ENCODE peak calls at places on chromosomes 3 and 15, in five cellular contexts. One of them, this sample, is unnamed.

GRCh38 chr3:36957862-36958686 is 13.2 kb upstream of the TRANK1 start:
- DNase-seq in astrocyte: peak; percentile 69
- DNase-seq in PC-9: no peak
- DNase-seq in endothelial cell of umbilical vein: peak; percentile 19
- DNase-seq in neural progenitor cell: no peak
- DNase-seq in this sample: peak; percentile 32

GRCh38 chr3:186152361-186152798 is 43.5 kb upstream of the ETV5 start:
- DNase-seq in astrocyte: no peak
- DNase-seq in PC-9: no peak
- DNase-seq in endothelial cell of umbilical vein: no peak
- DNase-seq in neural progenitor cell: no peak
- DNase-seq in this sample: no peak

GRCh38 chr3:169744332-169745054 is 20.4 kb downstream of the TERC start:
- DNase-seq in astrocyte: peak; percentile 12
- DNase-seq in PC-9: no peak
- DNase-seq in endothelial cell of umbilical vein: peak; percentile 74
- DNase-seq in neural progenitor cell: peak; percentile 62
- DNase-seq in this sample: peak; percentile 20

GRCh38 chr3:37202035-37202434 is 27.7 kb upstream of the LRRFIP2 start:
- DNase-seq in astrocyte: no peak
- DNase-seq in PC-9: no peak
- DNase-seq in endothelial cell of umbilical vein: no peak
- DNase-seq in neural progenitor cell: no peak
- DNase-seq in this sample: no peak

GRCh38 chr3:177370396-177370795 is 173.1 kb upstream of the TBL1XR1 start:
- DNase-seq in astrocyte: no peak
- DNase-seq in PC-9: no peak
- DNase-seq in endothelial cell of umbilical vein: no peak
- DNase-seq in neural progenitor cell: no peak
- DNase-seq in this sample: no peak

GRCh38 chr15:100733088-100733487 is 130.7 kb downstream of the ASB7 start:
- DNase-seq in astrocyte: peak; percentile 47
- DNase-seq in PC-9: peak; percentile 65
- DNase-seq in endothelial cell of umbilical vein: no peak
- DNase-seq in neural progenitor cell: no peak
- DNase-seq in this sample: no peak

GRCh38 chr3:150035910-150036661 is 65.4 kb upstream of the PFN2 start:
- DNase-seq in astrocyte: no peak
- DNase-seq in PC-9: no peak
- DNase-seq in endothelial cell of umbilical vein: no peak
- DNase-seq in neural progenitor cell: no peak
- DNase-seq in this sample: peak; percentile 15

GRCh38 chr3:179323197-179323901 is 518 bp downstream of the ZNF639 start:
- DNase-seq in astrocyte: peak; percentile 53
- DNase-seq in PC-9: peak; percentile 68
- DNase-seq in endothelial cell of umbilical vein: peak; percentile 74
- DNase-seq in neural progenitor cell: peak; percentile 81
- DNase-seq in this sample: peak; percentile 69

GRCh38 chr15:77974416-77975331 is 102.8 kb downstream of the TBC1D2B start:
- DNase-seq in astrocyte: no peak
- DNase-seq in PC-9: no peak
- DNase-seq in endothelial cell of umbilical vein: no peak
- DNase-seq in neural progenitor cell: no peak
- DNase-seq in this sample: no peak

GRCh38 chr3:130894873-130895330 is 1.0 kb downstream of the ATP2C1 start:
- DNase-seq in astrocyte: peak; percentile 16
- DNase-seq in PC-9: no peak
- DNase-seq in endothelial cell of umbilical vein: peak; percentile 39
- DNase-seq in neural progenitor cell: peak; percentile 17
- DNase-seq in this sample: peak; percentile 26

GRCh38 chr15:93771429-93772020 is 459.8 kb upstream of the MCTP2 start:
- DNase-seq in astrocyte: no peak
- DNase-seq in PC-9: no peak
- DNase-seq in endothelial cell of umbilical vein: no peak
- DNase-seq in neural progenitor cell: no peak
- DNase-seq in this sample: no peak

GRCh38 chr3:157931517-157931916 is 174.7 kb downstream of the SHOX2 start:
- DNase-seq in astrocyte: no peak
- DNase-seq in PC-9: no peak
- DNase-seq in endothelial cell of umbilical vein: peak; percentile 3
- DNase-seq in neural progenitor cell: no peak
- DNase-seq in this sample: no peak

GRCh38 chr3:859135-859534 is 233.7 kb upstream of the CNTN6 start:
- DNase-seq in astrocyte: no peak
- DNase-seq in PC-9: no peak
- DNase-seq in endothelial cell of umbilical vein: no peak
- DNase-seq in neural progenitor cell: no peak
- DNase-seq in this sample: no peak

GRCh38 chr3:41302295-41302694 is 103.0 kb downstream of the CTNNB1 start:
- DNase-seq in astrocyte: no peak
- DNase-seq in PC-9: no peak
- DNase-seq in endothelial cell of umbilical vein: no peak
- DNase-seq in neural progenitor cell: no peak
- DNase-seq in this sample: no peak

GRCh38 chr3:136604961-136605360 is 147.2 kb downstream of the STAG1 start:
- DNase-seq in astrocyte: peak; percentile 34
- DNase-seq in PC-9: no peak
- DNase-seq in endothelial cell of umbilical vein: no peak
- DNase-seq in neural progenitor cell: no peak
- DNase-seq in this sample: no peak

GRCh38 chr3:29441422-29441821 is 160.6 kb downstream of the RBMS3 start:
- DNase-seq in astrocyte: no peak
- DNase-seq in PC-9: no peak
- DNase-seq in endothelial cell of umbilical vein: no peak
- DNase-seq in neural progenitor cell: no peak
- DNase-seq in this sample: no peak

GRCh38 chr3:61875073-61875472 is 313.7 kb downstream of the PTPRG start:
- DNase-seq in astrocyte: peak; percentile 29
- DNase-seq in PC-9: no peak
- DNase-seq in endothelial cell of umbilical vein: peak; percentile 30
- DNase-seq in neural progenitor cell: no peak
- DNase-seq in this sample: peak; percentile 41

GRCh38 chr3:147773236-147773635 is 364.1 kb downstream of the ZIC1 start:
- DNase-seq in astrocyte: no peak
- DNase-seq in PC-9: no peak
- DNase-seq in endothelial cell of umbilical vein: no peak
- DNase-seq in neural progenitor cell: no peak
- DNase-seq in this sample: no peak

GRCh38 chr3:13406200-13406599 is 13.9 kb downstream of the NUP210 start:
- DNase-seq in astrocyte: no peak
- DNase-seq in PC-9: no peak
- DNase-seq in endothelial cell of umbilical vein: no peak
- DNase-seq in neural progenitor cell: no peak
- DNase-seq in this sample: no peak

GRCh38 chr3:14303336-14304100 is 98.9 kb upstream of the SLC6A6 start:
- DNase-seq in astrocyte: no peak
- DNase-seq in PC-9: no peak
- DNase-seq in endothelial cell of umbilical vein: no peak
- DNase-seq in neural progenitor cell: no peak
- DNase-seq in this sample: no peak

GRCh38 chr15:76866716-76867321 is 38.3 kb downstream of the SCAPER start:
- DNase-seq in astrocyte: peak; percentile 18
- DNase-seq in PC-9: peak; percentile 2
- DNase-seq in endothelial cell of umbilical vein: peak; percentile 64
- DNase-seq in neural progenitor cell: peak; percentile 37
- DNase-seq in this sample: peak; percentile 66

GRCh38 chr15:87863152-87863551 is 393.4 kb downstream of the NTRK3 start:
- DNase-seq in astrocyte: no peak
- DNase-seq in PC-9: no peak
- DNase-seq in endothelial cell of umbilical vein: no peak
- DNase-seq in neural progenitor cell: peak; percentile 73
- DNase-seq in this sample: peak; percentile 5

GRCh38 chr3:58005662-58006061 is 2.6 kb upstream of the FLNB start:
- DNase-seq in astrocyte: peak; percentile 69
- DNase-seq in PC-9: peak; percentile 60
- DNase-seq in endothelial cell of umbilical vein: peak; percentile 82
- DNase-seq in neural progenitor cell: no peak
- DNase-seq in this sample: peak; percentile 42

GRCh38 chr15:40006646-40007045 is 32.3 kb downstream of the SRP14 start:
- DNase-seq in astrocyte: peak; percentile 89
- DNase-seq in PC-9: no peak
- DNase-seq in endothelial cell of umbilical vein: no peak
- DNase-seq in neural progenitor cell: no peak
- DNase-seq in this sample: peak; percentile 93

GRCh38 chr3:46312996-46313395 is 40.9 kb upstream of the CCR2 start:
- DNase-seq in astrocyte: no peak
- DNase-seq in PC-9: no peak
- DNase-seq in endothelial cell of umbilical vein: no peak
- DNase-seq in neural progenitor cell: no peak
- DNase-seq in this sample: no peak

GRCh38 chr15:51830279-51830806 is 890 bp downstream of the TMOD3 start:
- DNase-seq in astrocyte: no peak
- DNase-seq in PC-9: no peak
- DNase-seq in endothelial cell of umbilical vein: peak; percentile 69
- DNase-seq in neural progenitor cell: no peak
- DNase-seq in this sample: peak; percentile 30

GRCh38 chr3:13424865-13425605 is 4.9 kb upstream of the NUP210 start:
- DNase-seq in astrocyte: no peak
- DNase-seq in PC-9: no peak
- DNase-seq in endothelial cell of umbilical vein: no peak
- DNase-seq in neural progenitor cell: no peak
- DNase-seq in this sample: no peak

GRCh38 chr15:58856090-58856489 is 77.4 kb downstream of the SLTM start:
- DNase-seq in astrocyte: peak; percentile 63
- DNase-seq in PC-9: no peak
- DNase-seq in endothelial cell of umbilical vein: no peak
- DNase-seq in neural progenitor cell: no peak
- DNase-seq in this sample: peak; percentile 30

GRCh38 chr3:197487911-197488391 is 67.8 kb downstream of the BDH1 start:
- DNase-seq in astrocyte: peak; percentile 99
- DNase-seq in PC-9: peak; percentile 94
- DNase-seq in endothelial cell of umbilical vein: peak; percentile 98
- DNase-seq in neural progenitor cell: no peak
- DNase-seq in this sample: peak; percentile 99

DNA sequence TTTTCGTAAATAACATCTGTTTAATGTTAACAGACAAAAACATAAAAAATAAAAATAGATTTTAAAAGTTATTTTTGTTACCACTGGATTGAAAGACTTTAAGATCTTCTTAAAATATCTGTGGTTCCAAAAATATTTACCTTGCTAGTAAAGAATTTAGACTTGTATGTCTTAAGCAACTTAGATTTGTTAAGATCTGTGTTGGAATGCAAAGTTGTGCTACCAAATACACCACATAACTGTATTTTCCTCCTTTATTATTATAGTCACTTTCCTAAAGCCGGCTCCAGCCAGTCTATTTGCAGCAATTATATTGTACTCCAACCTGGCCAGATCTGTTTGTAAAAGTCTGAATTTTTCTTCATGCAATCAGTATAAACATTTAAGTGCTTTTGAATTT is 63.7 kb downstream of the SPRED1 start:
- DNase-seq in astrocyte: no peak
- DNase-seq in PC-9: no peak
- DNase-seq in endothelial cell of umbilical vein: no peak
- DNase-seq in neural progenitor cell: no peak
- DNase-seq in this sample: peak; percentile 36
- H3K79me2 ChIP-seq in astrocyte: peaks cover 100% of the 10 kb centered on the region
- H3K79me2 ChIP-seq in PC-9: peaks cover 17% of the 10 kb centered on the region
- H3K79me2 ChIP-seq in endothelial cell of umbilical vein: peaks cover 79% of the 10 kb centered on the region
- H3K79me2 ChIP-seq in neural progenitor cell: peaks cover 100% of the 10 kb centered on the region
- H3K79me2 ChIP-seq in this sample: peaks cover 75% of the 10 kb centered on the region

GRCh38 chr3:85164446-85164845 is 205.7 kb downstream of the CADM2 start:
- DNase-seq in astrocyte: no peak
- DNase-seq in PC-9: no peak
- DNase-seq in endothelial cell of umbilical vein: no peak
- DNase-seq in neural progenitor cell: peak; percentile 45
- DNase-seq in this sample: no peak
- H2AFZ ChIP-seq in astrocyte: no peak overlapping the region
- H2AFZ ChIP-seq in PC-9: no peak overlapping the region
- H2AFZ ChIP-seq in endothelial cell of umbilical vein: no peak overlapping the region
- H2AFZ ChIP-seq in neural progenitor cell: peak overlapping the region; percentile 65
- H2AFZ ChIP-seq in this sample: no peak overlapping the region

GRCh38 chr3:170997966-170998913 is 28.3 kb downstream of the SLC2A2 start:
- DNase-seq in astrocyte: peak; percentile 50
- DNase-seq in PC-9: no peak
- DNase-seq in endothelial cell of umbilical vein: peak; percentile 84
- DNase-seq in neural progenitor cell: no peak
- DNase-seq in this sample: peak; percentile 20

GRCh38 chr3:171001957-171002694 is 24.4 kb downstream of the SLC2A2 start:
- DNase-seq in astrocyte: peak; percentile 56
- DNase-seq in PC-9: no peak
- DNase-seq in endothelial cell of umbilical vein: peak; percentile 10
- DNase-seq in neural progenitor cell: no peak
- DNase-seq in this sample: peak; percentile 38

GRCh38 chr3:171001250-171001893 is 25.1 kb downstream of the SLC2A2 start:
- DNase-seq in astrocyte: no peak
- DNase-seq in PC-9: no peak
- DNase-seq in endothelial cell of umbilical vein: no peak
- DNase-seq in neural progenitor cell: no peak
- DNase-seq in this sample: no peak

GRCh38 chr3:170999737-171000242 is 26.7 kb downstream of the SLC2A2 start:
- DNase-seq in astrocyte: peak; percentile 91
- DNase-seq in PC-9: peak; percentile 69
- DNase-seq in endothelial cell of umbilical vein: peak; percentile 95
- DNase-seq in neural progenitor cell: no peak
- DNase-seq in this sample: peak; percentile 92

GRCh38 chr3:171000281-171000680 is 26.2 kb downstream of the SLC2A2 start:
- DNase-seq in astrocyte: no peak
- DNase-seq in PC-9: no peak
- DNase-seq in endothelial cell of umbilical vein: no peak
- DNase-seq in neural progenitor cell: no peak
- DNase-seq in this sample: no peak
- H3K4me2 ChIP-seq in astrocyte: peak overlapping the region; percentile 49
- H3K4me2 ChIP-seq in PC-9: peak overlapping the region; percentile 29
- H3K4me2 ChIP-seq in endothelial cell of umbilical vein: peak overlapping the region; percentile 43
- H3K4me2 ChIP-seq in neural progenitor cell: no peak overlapping the region
- H3K4me2 ChIP-seq in this sample: peak overlapping the region; percentile 26

GRCh38 chr15:99621767-99622166 is 56.0 kb downstream of the MEF2A start:
- DNase-seq in astrocyte: no peak
- DNase-seq in PC-9: no peak
- DNase-seq in endothelial cell of umbilical vein: no peak
- DNase-seq in neural progenitor cell: no peak
- DNase-seq in this sample: no peak
- H3K79me2 ChIP-seq in astrocyte: peaks cover 98% of the 10 kb centered on the region
- H3K79me2 ChIP-seq in PC-9: peaks cover 44% of the 10 kb centered on the region
- H3K79me2 ChIP-seq in endothelial cell of umbilical vein: peaks cover 81% of the 10 kb centered on the region
- H3K79me2 ChIP-seq in neural progenitor cell: peaks cover 99% of the 10 kb centered on the region
- H3K79me2 ChIP-seq in this sample: peaks cover 37% of the 10 kb centered on the region

GRCh38 chr3:17740703-17741102 is 1.7 kb downstream of the TBC1D5 start:
- DNase-seq in astrocyte: peak; percentile 66
- DNase-seq in PC-9: peak; percentile 25
- DNase-seq in endothelial cell of umbilical vein: peak; percentile 33
- DNase-seq in neural progenitor cell: no peak
- DNase-seq in this sample: peak; percentile 77
- H2AFZ ChIP-seq in astrocyte: peak overlapping the region; percentile 39
- H2AFZ ChIP-seq in PC-9: peak overlapping the region; percentile 90
- H2AFZ ChIP-seq in endothelial cell of umbilical vein: peak overlapping the region; percentile 41
- H2AFZ ChIP-seq in neural progenitor cell: no peak overlapping the region
- H2AFZ ChIP-seq in this sample: peak overlapping the region; percentile 47

GRCh38 chr3:23159929-23160328 is 43.2 kb upstream of the UBE2E2 start:
- DNase-seq in astrocyte: peak; percentile 89
- DNase-seq in PC-9: no peak
- DNase-seq in endothelial cell of umbilical vein: peak; percentile 57
- DNase-seq in neural progenitor cell: no peak
- DNase-seq in this sample: peak; percentile 90
- H3K4me2 ChIP-seq in astrocyte: peak overlapping the region; percentile 53
- H3K4me2 ChIP-seq in PC-9: peak overlapping the region; percentile 23
- H3K4me2 ChIP-seq in endothelial cell of umbilical vein: peak overlapping the region; percentile 63
- H3K4me2 ChIP-seq in neural progenitor cell: no peak overlapping the region
- H3K4me2 ChIP-seq in this sample: peak overlapping the region; percentile 54